ENCODE peak calls at places on chromosomes 1 and 21, in six cellular contexts. S, G, R, F, C and D are unnamed samples.

GRCh38 chr1:227941509-227942020 is 6.2 kb downstream of the WNT9A start:
- DNase-seq in S (no peak), G (no peak), R (peak), F (no peak), C (no peak), D (no peak)

GRCh38 chr1:97507863-97508262 is 413.0 kb downstream of the DPYD start:
- DNase-seq in S (peak), G (no peak), R (no peak), F (no peak), C (no peak), D (peak)

GRCh38 chr1:233815865-233816264 is 88.6 kb upstream of the SLC35F3 start:
- DNase-seq in S (no peak), G (peak), R (no peak), F (no peak), C (no peak), D (no peak)

GRCh38 chr1:2136836-2137235 is 57.7 kb downstream of the FAAP20 start:
- DNase-seq in S (no peak), G (no peak), R (no peak), F (no peak), C (no peak), D (no peak)

GRCh38 chr1:193417420-193417819 is 231.0 kb upstream of the B3GALT2 start:
- DNase-seq in S (peak), G (no peak), R (no peak), F (no peak), C (peak), D (no peak)

GRCh38 chr1:174996474-174996873 is 3.3 kb upstream of the CACYBP start:
- DNase-seq in S (peak), G (no peak), R (no peak), F (no peak), C (peak), D (peak)

GRCh38 chr1:221855156-221855555 is 113.3 kb upstream of the DUSP10 start:
- DNase-seq in S (no peak), G (no peak), R (no peak), F (no peak), C (no peak), D (no peak)

GRCh38 chr1:64038965-64039926 is 164.2 kb upstream of the UBE2U start:
- DNase-seq in S (peak), G (no peak), R (no peak), F (no peak), C (peak), D (peak)

GRCh38 chr1:53608071-53608470 is 130.9 kb downstream of the GLIS1 start:
- DNase-seq in S (no peak), G (no peak), R (no peak), F (no peak), C (no peak), D (no peak)

GRCh38 chr1:65175171-65176070 is 27.4 kb downstream of the AK4 start:
- DNase-seq in S (no peak), G (no peak), R (no peak), F (no peak), C (peak), D (peak)

GRCh38 chr1:32983039-32983438 is 18.4 kb upstream of the RNF19B start:
- DNase-seq in S (no peak), G (no peak), R (no peak), F (no peak), C (no peak), D (no peak)

GRCh38 chr1:101290119-101290921 is 53.5 kb downstream of the S1PR1 start:
- DNase-seq in S (no peak), G (no peak), R (no peak), F (no peak), C (no peak), D (no peak)

GRCh38 chr21:36976882-36977651 is 10.6 kb upstream of the HLCS start:
- DNase-seq in S (peak), G (peak), R (no peak), F (peak), C (peak), D (peak)

GRCh38 chr1:78275906-78276690 is 214.7 kb upstream of the PTGFR start:
- DNase-seq in S (no peak), G (no peak), R (no peak), F (no peak), C (peak), D (peak)

GRCh38 chr1:59178339-59178744 is 118.6 kb upstream of the FGGY start:
- DNase-seq in S (peak), G (no peak), R (no peak), F (no peak), C (peak), D (peak)

GRCh38 chr1:169550294-169550693 is 36.0 kb downstream of the F5 start:
- DNase-seq in S (peak), G (no peak), R (no peak), F (peak), C (peak), D (peak)

GRCh38 chr1:225843426-225843795 is 33.5 kb downstream of the EPHX1 start:
- DNase-seq in S (no peak), G (no peak), R (no peak), F (no peak), C (no peak), D (no peak)

GRCh38 chr1:210360852-210361477 is 32.3 kb downstream of the HHAT start:
- DNase-seq in S (peak), G (no peak), R (no peak), F (peak), C (peak), D (peak)
- TF ChIP-seq CTCF in S (peak), G (peak), R (peak), F (peak), C (peak), D (peak)

GRCh38 chr1:94527447-94528031 is 14.0 kb downstream of the F3 start:
- DNase-seq in S (peak), G (no peak), R (no peak), F (no peak), C (peak), D (no peak)
- TF ChIP-seq CTCF in S (no peak), G (no peak), R (no peak), F (no peak), C (peak), D (peak)

GRCh38 chr1:185267701-185268100 is 49.3 kb downstream of the IVNS1ABP start:
- DNase-seq in S (no peak), G (no peak), R (no peak), F (no peak), C (no peak), D (no peak)
- TF ChIP-seq CTCF in S (no peak), G (no peak), R (no peak), F (no peak), C (no peak), D (no peak)

DNA sequence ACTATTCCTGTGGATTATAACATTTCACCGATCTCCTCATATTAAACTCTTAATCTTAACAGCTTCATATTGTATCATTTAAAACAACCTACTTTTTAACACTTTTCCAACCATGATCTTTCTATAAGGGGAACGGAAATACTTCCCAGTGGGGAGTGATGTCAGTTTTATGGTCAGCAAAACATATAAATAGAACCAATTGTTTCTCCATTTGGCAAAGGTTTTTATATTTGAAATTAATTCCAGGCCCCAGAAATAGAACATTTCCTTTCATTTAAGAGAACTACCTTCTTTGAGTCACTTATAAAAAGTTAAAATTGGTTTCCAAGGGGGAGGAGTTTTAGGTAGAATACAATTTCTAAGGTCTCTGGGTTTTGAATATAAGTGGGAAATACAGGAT is 189.6 kb downstream of the TGFBR3 start:
- DNase-seq in S (peak), G (no peak), R (no peak), F (no peak), C (no peak), D (peak)
- TF ChIP-seq CTCF in S (no peak), G (no peak), R (no peak), F (no peak), C (no peak), D (no peak)

GRCh38 chr21:32886339-32886738 is 114.8 kb upstream of the PAXBP1 start:
- DNase-seq in S (no peak), G (no peak), R (no peak), F (peak), C (no peak), D (peak)
- TF ChIP-seq CTCF in S (no peak), G (no peak), R (no peak), F (no peak), C (no peak), D (no peak)

DNA sequence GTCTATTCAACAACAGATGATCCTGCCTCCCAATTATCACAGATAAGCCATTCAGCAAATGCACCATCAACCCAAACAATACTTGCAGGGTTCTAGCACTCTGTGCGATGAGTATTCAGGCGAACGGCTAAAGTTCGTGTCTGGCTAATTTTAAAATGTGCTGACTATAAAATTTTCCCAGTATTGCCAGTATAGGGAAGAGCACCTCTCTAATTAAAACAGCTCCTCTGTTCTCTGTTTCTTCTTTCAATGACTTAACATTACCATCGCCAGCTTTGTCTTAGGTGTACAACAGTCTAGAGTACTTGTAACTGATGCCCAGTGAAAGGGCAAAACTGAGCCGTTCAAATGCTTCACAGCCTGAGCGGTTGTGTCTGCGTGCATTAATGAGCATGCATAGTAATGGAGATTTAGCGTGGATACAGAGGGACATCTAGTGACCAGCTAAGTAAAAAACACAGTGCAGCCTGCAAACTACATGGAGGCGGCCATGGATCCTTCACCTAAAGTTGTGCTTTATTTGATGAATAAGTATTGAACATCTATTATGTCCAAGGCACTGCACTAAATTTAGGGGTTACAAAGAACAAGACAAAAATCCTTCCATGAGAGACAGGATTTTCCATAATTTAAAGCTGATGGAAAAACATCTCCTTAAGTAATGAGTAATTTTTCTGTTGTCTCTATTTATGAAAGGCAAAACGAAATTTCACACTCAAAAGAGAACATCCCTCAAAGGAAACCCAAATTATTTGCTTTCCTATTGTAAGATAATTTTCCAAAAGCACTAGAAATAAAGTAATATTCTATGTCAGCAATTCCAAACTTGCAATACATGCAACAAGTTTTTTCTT is 120.0 kb downstream of the SETD4 start:
- DNase-seq in S (peak), G (peak), R (peak), F (peak), C (peak), D (peak)
- TF ChIP-seq CTCF in S (peak), G (no peak), R (no peak), F (peak), C (peak), D (peak)

GRCh38 chr1:206878456-206878855 is 13.0 kb downstream of the IL20 start:
- DNase-seq in S (no peak), G (no peak), R (no peak), F (no peak), C (no peak), D (no peak)
- TF ChIP-seq CTCF in S (peak), G (peak), R (no peak), F (no peak), C (no peak), D (no peak)

DNA sequence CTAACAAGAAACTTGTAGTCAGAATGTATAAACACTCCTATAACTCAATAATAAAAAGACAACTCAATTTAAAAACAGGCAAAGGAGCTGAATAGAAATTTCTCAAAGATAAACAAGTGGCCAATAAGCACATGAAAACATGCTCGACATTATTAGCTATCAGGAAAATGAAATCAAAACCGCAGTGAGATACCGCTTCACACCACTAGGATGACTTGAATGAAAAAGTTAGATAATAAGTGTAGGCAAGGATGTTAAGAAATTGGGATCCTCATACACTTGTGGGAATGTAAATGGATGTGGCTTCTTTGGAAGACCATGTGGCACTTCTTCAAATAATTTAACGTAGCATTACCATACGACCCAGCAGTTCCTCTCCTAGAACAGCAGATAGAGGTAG is 8.9 kb downstream of the RALGPS2 start:
- DNase-seq in S (no peak), G (no peak), R (no peak), F (no peak), C (no peak), D (no peak)
- TF ChIP-seq CTCF in S (peak), G (peak), R (peak), F (no peak), C (no peak), D (peak)

GRCh38 chr1:112818990-112819689 is 104.0 kb upstream of the PPM1J start:
- DNase-seq in S (peak), G (no peak), R (no peak), F (no peak), C (peak), D (peak)

GRCh38 chr1:112817555-112818373 is 102.6 kb upstream of the PPM1J start:
- DNase-seq in S (no peak), G (no peak), R (no peak), F (no peak), C (no peak), D (no peak)

DNA sequence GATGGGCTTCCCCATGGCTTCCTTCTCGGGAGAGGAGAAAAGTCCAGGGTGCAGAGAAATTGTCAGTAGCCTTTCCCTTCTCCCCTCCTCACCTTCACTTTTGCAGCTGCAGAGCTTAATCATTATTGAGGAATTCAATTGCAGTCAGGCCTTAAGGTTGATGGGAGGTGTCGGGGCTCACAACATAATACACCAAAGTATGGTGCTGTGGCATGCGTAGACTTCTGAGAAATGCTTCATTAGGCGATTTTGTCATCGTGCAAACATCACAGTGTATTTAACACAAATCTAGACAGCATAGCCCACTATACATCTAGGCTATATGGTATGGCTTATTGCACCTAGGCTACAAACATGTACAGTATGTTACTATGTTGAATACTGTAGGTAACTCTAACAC is 100.2 kb upstream of the PPM1J start:
- DNase-seq in S (no peak), G (no peak), R (no peak), F (no peak), C (no peak), D (no peak)
- TF ChIP-seq CTCF in S (no peak), G (no peak), R (no peak), F (no peak), C (no peak), D (no peak)

GRCh38 chr21:44800971-44801467 is 601 bp downstream of the UBE2G2 start:
- DNase-seq in S (peak), G (no peak), R (no peak), F (peak), C (peak), D (peak)
- TF ChIP-seq CTCF in S (peak), G (peak), R (no peak), F (peak), C (peak), D (no peak)